ENCODE peak calls at places on chromosomes 5 and 9, in ten cellular contexts. T is AG04450; W is CD8-positive, alpha-beta memory T cell; G is CD8-positive, alpha-beta T cell; M is right atrium auricular region; F is adipocyte; A is spleen; Z is lung; K is right lobe of liver; U is heart left ventricle. L is an unnamed sample. For H3K27me3, the result is how much of the 10 kb centered on the place peaks cover.

GRCh38 chr5:136427421-136427820 is 62.1 kb upstream of the TRPC7 start:
- DNase-seq in A (no peak), F (no peak), W (no peak), U (no peak), K (no peak), G (no peak), M (no peak), Z (no peak), T (no peak), L (no peak)

GRCh38 chr5:28254846-28255245 is 1216.5 kb upstream of the CDH9 start:
- DNase-seq in A (no peak), K (no peak), U (no peak), G (no peak), T (no peak), W (no peak), Z (no peak), F (no peak), M (no peak), L (no peak)

GRCh38 chr5:91906494-91906893 is 523.4 kb upstream of the ARRDC3 start:
- DNase-seq in W (no peak), A (no peak), U (no peak), Z (no peak), M (no peak), G (no peak), K (no peak), T (no peak), F (peak), L (no peak)

GRCh38 chr9:121561385-121562222 is 62.0 kb upstream of the GGTA1 start:
- DNase-seq in G (no peak), Z (no peak), F (peak), M (no peak), K (no peak), W (no peak), T (no peak), A (no peak), U (no peak), L (no peak)

GRCh38 chr9:135219676-135220600 is 132.5 kb downstream of the OLFM1 start:
- DNase-seq in U (no peak), G (no peak), F (no peak), T (no peak), A (peak), M (no peak), K (no peak), Z (no peak), W (no peak), L (no peak)

GRCh38 chr5:134000696-134001453 is 3.9 kb downstream of the VDAC1 start:
- DNase-seq in Z (no peak), W (no peak), U (no peak), F (no peak), G (no peak), K (no peak), M (no peak), A (peak), T (no peak), L (no peak)

GRCh38 chr9:135297716-135298075 is 181.9 kb upstream of the PPP1R26 start:
- DNase-seq in G (no peak), T (no peak), U (no peak), W (no peak), M (no peak), A (peak), K (no peak), Z (no peak), F (no peak), L (no peak)

GRCh38 chr5:58683567-58683966 is 100.7 kb downstream of the RAB3C start:
- DNase-seq in K (no peak), M (no peak), T (no peak), A (no peak), Z (no peak), U (no peak), W (no peak), G (no peak), F (no peak), L (no peak)

GRCh38 chr5:38426986-38427950 is 129.2 kb downstream of the LIFR start:
- DNase-seq in U (no peak), Z (no peak), W (no peak), A (no peak), T (no peak), F (no peak), M (peak), K (no peak), G (no peak), L (no peak)

GRCh38 chr5:68240196-68240595 is 24.6 kb downstream of the PIK3R1 start:
- DNase-seq in F (peak), G (no peak), A (no peak), Z (no peak), W (no peak), K (no peak), T (no peak), U (no peak), M (no peak), L (no peak)

GRCh38 chr5:154477382-154478223 is 424 bp downstream of the HAND1 start:
- DNase-seq in M (no peak), T (no peak), W (no peak), K (no peak), A (no peak), G (no peak), Z (no peak), F (peak), U (no peak), L (no peak)

GRCh38 chr5:88251048-88251711 is 17.5 kb downstream of the TMEM161B start:
- DNase-seq in K (no peak), T (no peak), A (no peak), F (no peak), W (no peak), Z (no peak), G (peak), U (no peak), M (no peak), L (no peak)

GRCh38 chr9:136784249-136784996 is 6.7 kb upstream of the TMEM141 start:
- DNase-seq in A (no peak), M (no peak), F (peak), K (no peak), T (no peak), W (no peak), U (no peak), Z (no peak), G (no peak), L (no peak)

GRCh38 chr5:56812110-56812509 is 3.2 kb upstream of the MAP3K1 start:
- DNase-seq in A (no peak), Z (no peak), U (no peak), M (no peak), F (no peak), W (no peak), T (no peak), K (no peak), G (no peak), L (no peak)

GRCh38 chr9:108057421-108058136 is 568.0 kb upstream of the KLF4 start:
- DNase-seq in M (peak), T (peak), A (no peak), Z (peak), K (no peak), F (peak), W (no peak), G (no peak), U (no peak), L (no peak)

GRCh38 chr9:16236882-16237281 is 633.6 kb downstream of the BNC2 start:
- DNase-seq in K (no peak), T (no peak), U (no peak), M (no peak), F (no peak), G (no peak), Z (no peak), A (no peak), W (no peak), L (no peak)

GRCh38 chr9:135830496-135830895 is 76.8 kb downstream of the CAMSAP1 start:
- DNase-seq in F (no peak), G (no peak), Z (no peak), W (no peak), K (no peak), U (no peak), M (no peak), T (peak), A (no peak), L (no peak)

GRCh38 chr9:134671341-134672113 is 29.9 kb downstream of the COL5A1 start:
- DNase-seq in M (no peak), K (no peak), U (no peak), F (peak), Z (peak), W (no peak), A (peak), T (no peak), G (no peak), L (no peak)

GRCh38 chr5:51997908-51998307 is 614.7 kb downstream of the ISL1 start:
- DNase-seq in M (no peak), T (no peak), A (no peak), F (no peak), W (no peak), U (no peak), Z (no peak), K (no peak), G (no peak), L (no peak)

GRCh38 chr5:144504929-144505578 is 334.4 kb downstream of the KCTD16 start:
- DNase-seq in U (no peak), Z (no peak), W (no peak), F (no peak), A (no peak), M (no peak), G (no peak), K (no peak), T (no peak), L (no peak)

GRCh38 chr5:176816043-176816745 is 5.8 kb downstream of the UNC5A start:
- DNase-seq in M (no peak), G (no peak), F (no peak), T (no peak), A (no peak), W (no peak), K (no peak), U (no peak), Z (no peak), L (no peak)

DNA sequence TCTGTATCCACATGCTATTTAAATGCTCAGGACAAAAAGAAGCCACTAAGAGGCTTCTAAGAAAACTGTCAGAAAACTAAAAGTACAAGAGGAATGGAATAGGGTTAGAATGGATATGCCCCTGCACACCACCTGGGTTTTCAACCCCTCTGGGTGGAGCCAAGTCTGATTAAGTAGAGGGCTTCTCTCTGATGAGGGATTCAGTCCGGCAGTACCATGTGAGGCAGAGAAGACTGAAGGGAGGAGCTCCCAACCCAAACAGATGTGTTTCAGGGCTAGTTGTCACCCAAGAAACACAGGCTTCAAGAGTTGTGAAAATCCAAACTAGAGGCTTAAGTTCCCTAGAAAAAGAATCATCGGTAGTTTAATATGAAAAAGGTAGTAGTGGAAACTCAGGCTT is 12.5 kb downstream of the NREP start:
- DNase-seq in M (no peak), T (no peak), A (no peak), G (no peak), U (no peak), Z (no peak), K (no peak), F (no peak), W (no peak), L (no peak)
- H3K4me3 ChIP-seq in M (no peak), T (no peak), A (no peak), G (no peak), U (no peak), Z (no peak), K (no peak), F (no peak), W (no peak), L (no peak)

DNA sequence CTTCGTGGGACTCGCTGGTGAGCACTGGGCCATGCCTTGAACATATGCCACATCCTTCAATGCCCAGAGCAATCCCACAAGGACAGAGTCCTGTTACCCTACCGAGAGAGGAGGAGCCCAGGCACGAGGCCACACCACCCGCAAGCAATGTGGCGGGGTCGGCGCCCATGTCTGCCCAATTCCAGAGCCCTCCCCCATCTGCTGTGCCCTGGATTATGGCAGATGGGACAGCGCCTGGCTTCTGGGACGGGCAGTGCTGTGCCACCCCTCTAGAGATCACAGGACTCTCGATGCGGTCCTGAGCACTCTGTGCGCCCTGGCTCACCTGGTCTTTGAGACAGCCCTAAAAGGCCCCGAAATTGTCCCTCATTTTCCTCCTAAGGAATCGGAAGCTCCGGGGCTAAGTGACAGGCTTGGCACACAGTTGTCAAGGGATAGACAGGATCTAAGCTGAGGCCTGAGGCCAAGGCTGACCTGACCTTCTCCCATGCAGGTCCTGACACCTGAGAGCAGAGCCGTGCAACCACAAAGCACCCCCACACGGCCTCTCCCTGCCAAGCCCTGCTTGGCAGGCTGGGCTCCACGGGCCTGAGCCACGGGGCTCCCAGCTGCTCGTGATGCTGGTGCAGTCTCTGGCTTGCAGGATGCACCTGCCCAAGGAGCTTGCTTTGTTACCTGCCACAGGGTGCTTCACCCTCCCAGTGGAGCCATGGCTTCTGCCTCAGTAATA is 48.8 kb downstream of the PRRT1B start:
- DNase-seq in M (no peak), T (no peak), F (no peak), K (no peak), W (no peak), Z (no peak), U (no peak), A (no peak), G (no peak), L (no peak)
- H3K27me3 ChIP-seq in M (under half), T (under half), F (under half), K (under half), W (under half), Z (under half), U (under half), A (under half), G (under half), L (under half)

GRCh38 chr5:83595217-83595616 is 123.7 kb downstream of the VCAN start:
- DNase-seq in M (no peak), U (no peak), Z (no peak), T (no peak), W (no peak), G (no peak), A (no peak), F (peak), K (no peak), L (no peak)

GRCh38 chr5:83589786-83590185 is 118.2 kb downstream of the VCAN start:
- DNase-seq in F (no peak), T (no peak), G (no peak), A (no peak), W (no peak), K (no peak), Z (no peak), M (no peak), U (no peak), L (no peak)

GRCh38 chr5:83586874-83587776 is 115.6 kb downstream of the VCAN start:
- DNase-seq in T (peak), A (no peak), W (no peak), M (no peak), K (no peak), G (no peak), F (peak), Z (no peak), U (no peak), L (no peak)

DNA sequence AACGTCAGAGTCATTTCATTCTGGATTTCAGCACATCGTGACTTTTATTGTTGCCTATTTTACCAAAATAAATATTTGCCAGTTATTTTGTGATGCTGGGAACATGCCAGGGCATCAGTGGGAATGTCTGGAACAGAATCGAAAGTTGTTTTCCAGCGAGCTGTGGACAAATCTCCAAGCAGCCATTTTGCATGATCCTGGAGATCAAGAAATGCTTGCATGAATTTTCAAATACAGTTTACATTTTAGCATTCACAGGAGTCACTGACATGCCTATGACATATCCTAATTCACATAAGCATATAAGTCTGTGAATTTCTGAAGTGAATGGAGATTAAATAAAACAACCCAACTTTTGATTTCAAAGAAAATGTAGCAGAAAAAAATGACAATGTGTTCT is 119.4 kb downstream of the VCAN start:
- DNase-seq in M (no peak), F (no peak), W (no peak), U (no peak), A (no peak), Z (no peak), K (no peak), T (no peak), G (no peak), L (no peak)
- H3K4me3 ChIP-seq in M (no peak), F (no peak), W (no peak), U (no peak), A (no peak), Z (no peak), K (no peak), T (no peak), G (no peak), L (no peak)

GRCh38 chr9:130983283-130983670 is 25.7 kb upstream of the LAMC3 start:
- DNase-seq in M (no peak), A (no peak), F (no peak), Z (no peak), W (no peak), K (no peak), G (no peak), U (no peak), T (no peak), L (no peak)
- H3K27me3 ChIP-seq in M (under half), A (under half), F (half or more), Z (under half), W (under half), K (under half), G (under half), U (under half), T (under half), L (under half)

DNA sequence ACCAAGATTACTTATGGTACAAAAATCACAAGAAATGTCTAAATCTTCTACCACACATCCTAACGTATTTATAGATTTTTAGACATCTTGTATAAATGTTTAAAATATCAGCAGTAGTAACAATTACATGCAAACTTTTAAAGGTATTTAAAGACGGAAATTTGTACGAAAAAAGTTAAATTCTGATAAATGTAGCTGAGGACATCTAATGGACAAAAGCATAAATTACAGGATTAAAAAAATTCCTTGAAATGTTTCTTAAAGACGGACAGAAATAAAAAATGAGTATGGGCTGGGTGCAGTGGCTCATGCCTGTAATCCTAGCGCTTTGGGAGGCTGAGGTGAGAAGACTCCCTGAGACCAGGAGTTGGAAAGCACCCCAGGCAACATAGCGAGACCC is 15.8 kb downstream of the ERCC8 start:
- DNase-seq in K (no peak), W (no peak), U (no peak), M (no peak), G (no peak), T (no peak), F (peak), Z (no peak), A (no peak), L (no peak)
- H3K4me3 ChIP-seq in K (no peak), W (no peak), U (no peak), M (no peak), G (no peak), T (no peak), F (no peak), Z (no peak), A (no peak), L (no peak)

GRCh38 chr5:77568082-77568481 is 70.4 kb downstream of the OTP start:
- DNase-seq in G (no peak), M (no peak), U (no peak), A (no peak), T (no peak), K (no peak), F (no peak), W (no peak), Z (no peak), L (no peak)

GRCh38 chr5:77561965-77562364 is 69.8 kb upstream of the WDR41 start:
- DNase-seq in Z (no peak), A (no peak), W (no peak), U (no peak), K (no peak), T (no peak), M (no peak), F (no peak), G (no peak), L (no peak)

GRCh38 chr5:77568555-77568954 is 70.0 kb downstream of the OTP start:
- DNase-seq in U (no peak), A (no peak), T (no peak), F (no peak), Z (no peak), G (no peak), M (no peak), K (no peak), W (no peak), L (no peak)

GRCh38 chr5:77560677-77561263 is 68.7 kb upstream of the WDR41 start:
- DNase-seq in T (peak), K (no peak), A (no peak), F (peak), U (no peak), G (no peak), Z (no peak), M (no peak), W (no peak), L (no peak)

DNA sequence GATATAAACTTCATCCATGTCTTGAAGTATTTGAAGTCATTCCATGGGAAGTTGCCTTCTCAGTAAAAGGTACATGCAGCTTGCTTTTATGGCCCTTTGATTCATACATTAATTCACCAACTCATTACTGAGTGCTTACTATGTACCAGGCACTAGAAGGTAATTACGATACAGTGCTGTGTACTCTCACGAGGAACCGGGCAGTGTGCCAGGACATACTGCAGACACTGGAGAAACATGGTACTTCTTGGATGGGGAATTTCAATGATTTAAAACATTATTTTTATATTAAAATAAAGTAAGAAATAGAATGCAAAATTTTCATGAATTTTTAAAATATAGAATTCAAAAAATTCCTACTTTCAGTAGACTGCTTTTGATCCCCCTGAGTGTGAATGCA is 71.4 kb upstream of the WDR41 start:
- DNase-seq in M (no peak), G (no peak), W (no peak), A (no peak), F (no peak), U (no peak), K (no peak), Z (no peak), T (no peak), L (no peak)
- H3K27me3 ChIP-seq in M (under half), G (under half), W (under half), A (under half), F (under half), U (under half), K (under half), Z (under half), T (under half), L (under half)

GRCh38 chr9:130779153-130779855 is 55.8 kb upstream of the ABL1 start:
- DNase-seq in F (no peak), G (no peak), W (no peak), A (no peak), T (peak), K (no peak), U (no peak), Z (no peak), M (no peak), L (no peak)
- H3K4me3 ChIP-seq in F (no peak), G (no peak), W (no peak), A (no peak), T (no peak), K (no peak), U (no peak), Z (no peak), M (no peak), L (no peak)

L was measured in pancreas.